ENCODE peak calls at places on chromosome 1, in nine cellular contexts. U is amniotic epithelial cell, Y is T1000, S is NCI-H1436, I is AG04450, M is AG08396, F is GM12865, H is HCEC 1CT, R is HEK293T. X is an unnamed sample.

GRCh38 chr1:64019818-64020217 is 183.6 kb upstream of the UBE2U start:
- DNase-seq in U (peak; percentile 66), Y (no peak), S (no peak), I (no peak), M (peak; percentile 68), F (peak; percentile 42), H (peak; percentile 81), R (no peak), X (no peak)

GRCh38 chr1:199742547-199742946 is 285.0 kb upstream of the NR5A2 start:
- DNase-seq in U (peak; percentile 97), Y (peak; percentile 31), S (no peak), I (peak; percentile 72), M (peak; percentile 51), F (no peak), H (peak; percentile 95), R (no peak), X (no peak)

GRCh38 chr1:19341201-19342076 is 29.3 kb downstream of the SLC66A1 start:
- DNase-seq in U (peak; percentile 73), Y (peak; percentile 67), S (peak; percentile 25), I (peak; percentile 33), M (peak; percentile 93), F (peak; percentile 79), H (peak; percentile 56), R (peak; percentile 90), X (no peak)

GRCh38 chr1:162357681-162358266 is 18.9 kb downstream of the SPATA46 start:
- DNase-seq in U (peak; percentile 63), Y (no peak), S (no peak), I (no peak), M (peak; percentile 52), F (peak; percentile 9), H (peak; percentile 48), R (peak; percentile 73), X (no peak)

GRCh38 chr1:44636711-44637589 is 37.3 kb downstream of the TMEM53 start:
- DNase-seq in U (peak; percentile 34), Y (no peak), S (no peak), I (no peak), M (no peak), F (no peak), H (no peak), R (no peak), X (no peak)

GRCh38 chr1:174912243-174912642 is 87.5 kb upstream of the CACYBP start:
- DNase-seq in U (no peak), Y (no peak), S (no peak), I (no peak), M (no peak), F (peak; percentile 57), H (no peak), R (no peak), X (no peak)

GRCh38 chr1:109655624-109656519 is at the start of gene GSTM4:
- DNase-seq in U (peak; percentile 73), Y (peak; percentile 61), S (peak; percentile 73), I (no peak), M (peak; percentile 84), F (peak; percentile 91), H (peak; percentile 53), R (peak; percentile 71), X (no peak)

GRCh38 chr1:62841587-62842169 is 57.7 kb downstream of the ATG4C start:
- DNase-seq in U (peak; percentile 58), Y (no peak), S (peak; percentile 66), I (peak; percentile 53), M (peak; percentile 47), F (peak; percentile 74), H (peak; percentile 58), R (peak; percentile 72), X (no peak)

GRCh38 chr1:193181526-193181925 is 4.9 kb downstream of the B3GALT2 start:
- DNase-seq in U (no peak), Y (no peak), S (no peak), I (no peak), M (no peak), F (no peak), H (no peak), R (no peak), X (no peak)

GRCh38 chr1:203536981-203537455 is 43.1 kb downstream of the OPTC start:
- DNase-seq in U (peak; percentile 100), Y (peak; percentile 11), S (no peak), I (peak; percentile 41), M (peak; percentile 48), F (no peak), H (peak; percentile 57), R (no peak), X (no peak)

GRCh38 chr1:102941364-102941947 is 166.9 kb downstream of the COL11A1 start:
- DNase-seq in U (no peak), Y (no peak), S (no peak), I (no peak), M (no peak), F (no peak), H (no peak), R (no peak), X (no peak)

GRCh38 chr1:15352122-15352957 is 57.3 kb upstream of the EFHD2 start:
- DNase-seq in U (peak; percentile 58), Y (peak; percentile 59), S (peak; percentile 6), I (no peak), M (peak; percentile 76), F (peak; percentile 23), H (peak; percentile 89), R (peak; percentile 20), X (no peak)

GRCh38 chr1:63843884-63844283 is 70.1 kb downstream of the ROR1 start:
- DNase-seq in U (peak; percentile 19), Y (no peak), S (no peak), I (no peak), M (no peak), F (no peak), H (no peak), R (no peak), X (no peak)

GRCh38 chr1:106998431-106999002 is 58.0 kb upstream of the PRMT6 start:
- DNase-seq in U (no peak), Y (no peak), S (no peak), I (no peak), M (no peak), F (no peak), H (no peak), R (no peak), X (no peak)

GRCh38 chr1:230002164-230002803 is 64.8 kb upstream of the GALNT2 start:
- DNase-seq in U (no peak), Y (no peak), S (no peak), I (no peak), M (no peak), F (no peak), H (no peak), R (no peak), X (no peak)

GRCh38 chr1:63777965-63778880 is 4.4 kb downstream of the ROR1 start:
- DNase-seq in U (no peak), Y (no peak), S (no peak), I (no peak), M (no peak), F (no peak), H (no peak), R (no peak), X (no peak)

GRCh38 chr1:218353656-218354055 is 8.5 kb downstream of the TGFB2 start:
- DNase-seq in U (no peak), Y (no peak), S (no peak), I (no peak), M (no peak), F (no peak), H (no peak), R (no peak), X (no peak)

X was measured in vagina.